ENCODE peak calls at places on chromosomes 6 and 20, in four cellular contexts. Y is K562, W is GM12878, Q is HepG2. A is an unnamed sample.

GRCh38 chr6:192313-192664 is 100.0 kb upstream of the DUSP22 start:
- DNase-seq in Y (no peak), Q (no peak), W (no peak), A (no peak)

GRCh38 chr6:154555075-154555677 is 44.7 kb upstream of the CNKSR3 start:
- DNase-seq in Y (no peak), W (no peak), Q (no peak), A (peak)

GRCh38 chr20:58555078-58555765 is 40.0 kb upstream of the APCDD1L start:
- DNase-seq in Q (no peak), W (no peak), Y (no peak), A (no peak)

GRCh38 chr20:3323398-3323797 is 84.1 kb downstream of the DNAAF9 start:
- DNase-seq in Y (peak), Q (no peak), W (no peak), A (no peak)

GRCh38 chr6:16130932-16131387 is 2.1 kb downstream of the MYLIP start:
- DNase-seq in W (peak), Y (peak), Q (peak), A (peak)

GRCh38 chr6:22432060-22432459 is 135.2 kb upstream of the PRL start:
- DNase-seq in Y (no peak), Q (no peak), W (no peak), A (no peak)

GRCh38 chr6:37536462-37537225 is 37.0 kb upstream of the CCDC167 start:
- DNase-seq in Q (no peak), W (no peak), Y (peak), A (no peak)

GRCh38 chr20:8322654-8323053 is 190.6 kb downstream of the PLCB1 start:
- DNase-seq in Q (no peak), W (no peak), Y (no peak), A (no peak)

GRCh38 chr20:46568570-46569129 is 18.2 kb upstream of the OCSTAMP start:
- DNase-seq in W (no peak), Q (peak), Y (no peak), A (peak)

GRCh38 chr20:57458400-57459160 is 66.4 kb downstream of the CTCFL start:
- DNase-seq in W (no peak), Y (no peak), Q (no peak), A (no peak)

GRCh38 chr20:62935968-62936585 is 1.9 kb upstream of the GID8 start:
- DNase-seq in Q (no peak), Y (no peak), W (no peak), A (no peak)

GRCh38 chr6:136593748-136594490 is 43.7 kb upstream of the MAP7 start:
- DNase-seq in Y (no peak), Q (peak), W (peak), A (no peak)

GRCh38 chr20:32135983-32136515 is 26.5 kb downstream of the TM9SF4 start:
- DNase-seq in Q (no peak), W (no peak), Y (no peak), A (no peak)

GRCh38 chr6:17493286-17493685 is 99.9 kb downstream of the CAP2 start:
- DNase-seq in Q (no peak), W (no peak), Y (peak), A (no peak)

GRCh38 chr20:36754656-36755222 is 8.8 kb upstream of the NDRG3 start:
- DNase-seq in Y (peak), Q (peak), W (no peak), A (peak)

GRCh38 chr20:3352203-3352602 is 55.3 kb downstream of the DNAAF9 start:
- DNase-seq in W (no peak), Y (no peak), Q (no peak), A (no peak)

GRCh38 chr6:52306972-52307849 is 22.7 kb upstream of the MCM3 start:
- DNase-seq in W (no peak), Q (no peak), Y (no peak), A (no peak)

GRCh38 chr6:88662163-88662580 is 301.2 kb downstream of the RNGTT start:
- DNase-seq in Y (no peak), Q (peak), W (peak), A (no peak)

GRCh38 chr20:44537993-44538392 is 16.1 kb upstream of the SERINC3 start:
- DNase-seq in W (no peak), Q (no peak), Y (no peak), A (no peak)

GRCh38 chr20:59813948-59814834 is 119.2 kb downstream of the SYCP2 start:
- DNase-seq in Q (no peak), W (no peak), Y (no peak), A (no peak)

GRCh38 chr20:54103067-54103761 is 32.8 kb upstream of the BCAS1 start:
- DNase-seq in W (no peak), Y (peak), Q (peak), A (peak)

GRCh38 chr6:99522531-99522930 is 7.3 kb upstream of the USP45 start:
- DNase-seq in Y (no peak), W (no peak), Q (peak), A (no peak)

GRCh38 chr20:54180931-54181330 is 7.1 kb upstream of the CYP24A1 start:
- DNase-seq in Y (no peak), Q (no peak), W (no peak), A (no peak)

GRCh38 chr6:117264487-117265424 is 602 bp upstream of the VGLL2 start:
- DNase-seq in W (no peak), Y (no peak), Q (no peak), A (no peak)

GRCh38 chr6:138468320-138469015 is 30.8 kb downstream of the NHSL1 start:
- DNase-seq in W (no peak), Q (peak), Y (no peak), A (no peak)

GRCh38 chr20:10113746-10114145 is 79.0 kb downstream of the ANKEF1 start:
- DNase-seq in Y (no peak), W (no peak), Q (no peak), A (no peak)

GRCh38 chr6:119602215-119603178 is 252.9 kb upstream of the MAN1A1 start:
- DNase-seq in Q (no peak), W (no peak), Y (no peak), A (no peak)

GRCh38 chr6:118387921-118388701 is 160.0 kb upstream of the PLN start:
- DNase-seq in Q (no peak), W (no peak), Y (no peak), A (no peak)

GRCh38 chr6:109961666-109962065 is 16.4 kb upstream of the GPR6 start:
- DNase-seq in Y (no peak), Q (no peak), W (no peak), A (no peak)

GRCh38 chr6:17703256-17703694 is 3.5 kb downstream of the NUP153 start:
- DNase-seq in W (no peak), Y (peak), Q (peak), A (no peak)

DNA sequence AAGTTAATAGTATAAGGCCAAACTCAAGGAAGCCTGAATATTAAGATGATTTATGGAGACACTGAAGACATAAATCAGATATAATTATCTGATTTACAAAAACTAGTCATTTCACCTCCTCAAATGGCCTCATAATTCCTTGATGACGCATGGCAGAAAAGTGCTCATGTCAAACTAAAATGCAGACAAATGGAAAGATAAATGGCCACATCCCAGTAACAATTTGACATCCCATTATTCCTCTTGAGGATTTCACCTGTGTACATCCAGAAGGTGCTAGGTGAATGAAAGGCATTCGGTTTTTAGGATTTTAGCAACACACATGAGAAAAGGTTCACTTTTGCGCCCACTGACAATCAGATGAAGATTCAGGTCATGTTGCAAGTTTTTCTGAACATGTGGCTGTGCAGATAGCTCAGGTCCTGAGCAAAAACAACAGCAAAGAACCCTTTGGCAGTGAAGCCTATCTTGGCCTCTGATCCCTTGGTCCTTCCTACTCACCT is 24.2 kb downstream of the SGK1 start:
- DNase-seq in Y (peak), Q (no peak), W (no peak), A (no peak)
- TF ChIP-seq FOXK2 in Y (peak), Q (no peak), W (no peak), A (no peak)

GRCh38 chr6:47836046-47836445 is 54.2 kb downstream of the OPN5 start:
- DNase-seq in W (no peak), Q (no peak), Y (no peak), A (no peak)

GRCh38 chr6:47832386-47833080 is 50.7 kb downstream of the OPN5 start:
- DNase-seq in W (no peak), Y (no peak), Q (no peak), A (no peak)

GRCh38 chr6:47839645-47840044 is 57.8 kb downstream of the OPN5 start:
- DNase-seq in W (no peak), Y (no peak), Q (no peak), A (no peak)

GRCh38 chr6:47836639-47837038 is 54.8 kb downstream of the OPN5 start:
- DNase-seq in W (no peak), Y (no peak), Q (peak), A (no peak)
- TF ChIP-seq FOXK2 in W (no peak), Y (no peak), Q (no peak), A (no peak)

GRCh38 chr6:158206740-158207451 is 38.7 kb downstream of the GTF2H5 start:
- DNase-seq in W (no peak), Q (no peak), Y (no peak), A (no peak)

GRCh38 chr6:158208226-158208807 is 40.2 kb downstream of the GTF2H5 start:
- DNase-seq in Y (no peak), W (no peak), Q (no peak), A (no peak)

GRCh38 chr6:158204616-158205015 is 36.5 kb downstream of the GTF2H5 start:
- DNase-seq in Y (no peak), W (no peak), Q (no peak), A (no peak)

GRCh38 chr6:158205220-158205944 is 37.2 kb downstream of the GTF2H5 start:
- DNase-seq in W (no peak), Y (peak), Q (peak), A (peak)

GRCh38 chr6:158207452-158207788 is 39.3 kb downstream of the GTF2H5 start:
- DNase-seq in W (peak), Q (peak), Y (no peak), A (no peak)
- TF ChIP-seq FOXK2 in W (no peak), Q (no peak), Y (no peak), A (no peak)

GRCh38 chr20:16400249-16400648 is 173.0 kb downstream of the KIF16B start:
- DNase-seq in Q (no peak), Y (no peak), W (no peak), A (no peak)

GRCh38 chr20:16395366-16395765 is 177.9 kb downstream of the KIF16B start:
- DNase-seq in Q (no peak), Y (no peak), W (no peak), A (no peak)

GRCh38 chr20:16394784-16395183 is 178.5 kb downstream of the KIF16B start:
- DNase-seq in W (no peak), Q (no peak), Y (no peak), A (no peak)

GRCh38 chr20:16399801-16400200 is 173.4 kb downstream of the KIF16B start:
- DNase-seq in Y (no peak), W (no peak), Q (no peak), A (no peak)

DNA sequence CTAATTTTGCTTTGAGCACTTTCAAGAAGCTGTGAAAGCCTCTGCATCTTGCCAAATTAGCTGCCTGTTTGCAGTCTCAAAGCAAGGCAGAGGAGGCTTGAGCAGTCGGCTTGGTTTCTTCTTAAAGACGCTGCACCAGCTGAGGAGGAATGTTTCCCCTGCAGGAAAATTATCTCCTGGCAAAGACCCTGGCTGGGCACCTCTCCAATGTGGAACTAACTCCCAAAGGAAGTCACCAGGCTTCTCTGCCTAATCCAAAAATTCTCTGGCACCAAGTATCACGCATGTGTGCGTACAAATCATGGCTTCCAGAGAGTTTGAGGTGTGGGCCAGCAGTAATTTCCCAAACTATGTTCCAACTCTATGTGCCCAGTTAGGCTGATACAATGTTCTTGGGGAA is 176.2 kb downstream of the KIF16B start:
- DNase-seq in W (no peak), Q (no peak), Y (no peak), A (no peak)
- TF ChIP-seq FOXK2 in W (no peak), Q (no peak), Y (no peak), A (no peak)

GRCh38 chr6:46490425-46491200 is 636 bp downstream of the RCAN2 start:
- DNase-seq in Y (peak), W (no peak), Q (no peak), A (peak)
- TF ChIP-seq FOXK2 in Y (no peak), W (no peak), Q (no peak), A (no peak)

GRCh38 chr6:25028346-25028745 is 92.6 kb upstream of the RIPOR2 start:
- DNase-seq in Y (no peak), Q (no peak), W (no peak), A (no peak)

GRCh38 chr6:25026723-25027122 is 91.0 kb upstream of the RIPOR2 start:
- DNase-seq in Y (no peak), Q (no peak), W (no peak), A (no peak)

GRCh38 chr6:25025248-25025918 is 89.6 kb upstream of the RIPOR2 start:
- DNase-seq in W (no peak), Y (no peak), Q (no peak), A (no peak)

GRCh38 chr6:25025919-25026301 is 90.2 kb upstream of the RIPOR2 start:
- DNase-seq in Q (no peak), Y (no peak), W (no peak), A (no peak)

DNA sequence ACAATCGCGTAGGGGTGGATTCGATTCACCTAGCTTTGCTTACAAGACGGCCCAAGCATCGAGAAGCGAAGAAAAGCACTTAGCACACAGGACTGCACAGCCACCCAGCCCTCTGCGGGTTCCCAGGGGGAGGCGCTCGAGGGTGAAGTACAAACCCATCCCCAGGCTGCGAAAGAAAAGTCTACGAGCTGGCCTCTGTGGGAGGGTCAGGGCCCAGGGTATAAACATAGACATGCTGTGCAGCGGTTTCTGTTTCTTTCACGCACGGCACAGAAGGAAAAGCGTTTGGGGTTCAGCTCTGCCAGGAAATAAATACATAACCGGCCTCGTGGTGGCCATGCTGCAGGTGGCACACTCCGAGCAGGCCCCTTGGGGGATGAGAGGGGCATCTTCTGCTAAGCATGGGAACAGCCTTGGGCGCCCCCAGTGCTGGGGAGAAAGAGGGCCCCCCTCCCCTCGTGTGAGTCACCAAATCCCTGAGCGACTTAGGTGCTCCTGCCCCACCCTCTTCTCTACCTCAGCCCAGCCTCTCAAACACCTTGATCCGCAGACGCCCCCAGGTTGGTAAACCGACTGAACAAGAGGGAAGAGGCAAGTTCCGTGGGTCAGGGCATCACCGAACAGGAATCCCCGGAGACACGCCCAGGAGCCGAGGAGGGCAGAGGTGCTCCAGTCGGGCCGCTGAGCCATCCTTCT is 91.6 kb upstream of the RIPOR2 start:
- DNase-seq in Q (no peak), Y (no peak), W (peak), A (no peak)
- TF ChIP-seq FOXK2 in Q (no peak), Y (no peak), W (peak), A (no peak)

A was measured in HEK293T.